ENCODE peak calls at places on chromosomes 6 and 20, in nine cellular contexts. D is ovary, O is A549, Y is body of pancreas, V is PC-9, W is neural progenitor cell, J is colonic mucosa, I is dorsolateral prefrontal cortex, T is lower lobe of right lung. S is an unnamed sample.

GRCh38 chr20:63538204-63539091 is 1.3 kb upstream of the PTK6 start:
- DNase-seq in D (no peak), O (peak), Y (peak), V (peak), W (no peak), J (peak), I (no peak), T (peak), S (no peak)

GRCh38 chr6:37535701-37536461 is 36.2 kb upstream of the CCDC167 start:
- DNase-seq in D (no peak), O (no peak), Y (peak), V (no peak), W (peak), J (no peak), I (no peak), T (no peak), S (no peak)

GRCh38 chr6:169640347-169640972 is 61.4 kb downstream of the WDR27 start:
- DNase-seq in D (no peak), O (no peak), Y (no peak), V (no peak), W (no peak), J (no peak), I (no peak), T (peak), S (no peak)

GRCh38 chr20:20557406-20557805 is 155.0 kb downstream of the RALGAPA2 start:
- DNase-seq in D (no peak), O (no peak), Y (no peak), V (no peak), W (no peak), J (no peak), I (no peak), T (no peak), S (no peak)

GRCh38 chr20:58238490-58238889 is 10.0 kb upstream of the ANKRD60 start:
- DNase-seq in D (no peak), O (no peak), Y (no peak), V (no peak), W (no peak), J (peak), I (no peak), T (no peak), S (no peak)

GRCh38 chr6:74280130-74280692 is 584.2 kb downstream of the CD109 start:
- DNase-seq in D (no peak), O (no peak), Y (no peak), V (no peak), W (no peak), J (no peak), I (no peak), T (no peak), S (peak)

GRCh38 chr20:63828124-63828523 is 2.9 kb downstream of the ZBTB46 start:
- DNase-seq in D (no peak), O (no peak), Y (no peak), V (no peak), W (no peak), J (no peak), I (no peak), T (no peak), S (no peak)

GRCh38 chr20:18055261-18055660 is 2.5 kb downstream of the OVOL2 start:
- DNase-seq in D (no peak), O (no peak), Y (no peak), V (no peak), W (no peak), J (no peak), I (no peak), T (no peak), S (no peak)

GRCh38 chr20:64177787-64178186 is 13.5 kb downstream of the MYT1 start:
- DNase-seq in D (no peak), O (no peak), Y (no peak), V (no peak), W (no peak), J (no peak), I (no peak), T (peak), S (no peak)

GRCh38 chr6:9504191-9504590 is 910.7 kb downstream of the TFAP2A start:
- DNase-seq in D (no peak), O (no peak), Y (no peak), V (no peak), W (no peak), J (no peak), I (no peak), T (no peak), S (no peak)

GRCh38 chr6:37531026-37531425 is 31.3 kb upstream of the CCDC167 start:
- DNase-seq in D (no peak), O (no peak), Y (no peak), V (no peak), W (no peak), J (no peak), I (no peak), T (no peak), S (no peak)

GRCh38 chr6:9745476-9745875 is 669.4 kb downstream of the TFAP2A start:
- DNase-seq in D (no peak), O (no peak), Y (no peak), V (no peak), W (no peak), J (no peak), I (no peak), T (no peak), S (peak)

GRCh38 chr6:108168980-108169800 is 3.4 kb downstream of the NR2E1 start:
- DNase-seq in D (no peak), O (no peak), Y (no peak), V (no peak), W (peak), J (no peak), I (no peak), T (no peak), S (peak)

GRCh38 chr6:108169801-108170606 is 4.2 kb downstream of the NR2E1 start:
- DNase-seq in D (no peak), O (no peak), Y (no peak), V (no peak), W (peak), J (no peak), I (no peak), T (no peak), S (no peak)

GRCh38 chr6:108168026-108168463 is 2.2 kb downstream of the NR2E1 start:
- DNase-seq in D (no peak), O (no peak), Y (no peak), V (no peak), W (peak), J (no peak), I (no peak), T (no peak), S (no peak)

GRCh38 chr6:108167449-108167903 is 1.7 kb downstream of the NR2E1 start:
- DNase-seq in D (no peak), O (no peak), Y (no peak), V (no peak), W (peak), J (no peak), I (no peak), T (no peak), S (no peak)

DNA sequence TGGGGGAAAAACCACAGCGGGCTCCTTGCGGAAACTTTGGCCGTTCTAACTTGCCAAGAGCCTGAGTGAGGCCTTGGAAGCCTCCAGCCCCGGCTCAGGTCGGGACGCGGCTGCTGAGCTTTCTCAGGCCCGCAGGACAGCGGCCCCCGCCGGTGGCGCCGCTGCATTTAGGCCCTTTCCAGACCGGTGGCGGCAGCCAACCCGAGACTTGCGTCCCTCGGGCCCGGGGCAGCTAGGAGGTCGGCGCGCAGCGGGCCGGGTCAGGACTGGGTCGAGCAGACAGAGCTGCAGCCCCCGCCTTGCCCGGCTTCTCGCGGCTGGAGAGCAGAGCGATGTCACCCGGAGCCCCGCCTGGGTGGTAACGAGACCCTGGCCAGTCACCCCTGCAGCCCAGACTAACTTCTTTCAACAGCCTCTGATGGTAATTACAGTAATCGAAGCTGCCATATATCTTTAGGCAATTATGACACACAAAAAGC is 2.7 kb downstream of the NR2E1 start:
- DNase-seq in D (no peak), O (no peak), Y (peak), V (no peak), W (peak), J (no peak), I (no peak), T (peak), S (no peak)
- TF ChIP-seq CTCF in D (no peak), O (no peak), Y (no peak), V (no peak), W (peak), J (no peak), I (peak), T (peak), S (peak)

DNA sequence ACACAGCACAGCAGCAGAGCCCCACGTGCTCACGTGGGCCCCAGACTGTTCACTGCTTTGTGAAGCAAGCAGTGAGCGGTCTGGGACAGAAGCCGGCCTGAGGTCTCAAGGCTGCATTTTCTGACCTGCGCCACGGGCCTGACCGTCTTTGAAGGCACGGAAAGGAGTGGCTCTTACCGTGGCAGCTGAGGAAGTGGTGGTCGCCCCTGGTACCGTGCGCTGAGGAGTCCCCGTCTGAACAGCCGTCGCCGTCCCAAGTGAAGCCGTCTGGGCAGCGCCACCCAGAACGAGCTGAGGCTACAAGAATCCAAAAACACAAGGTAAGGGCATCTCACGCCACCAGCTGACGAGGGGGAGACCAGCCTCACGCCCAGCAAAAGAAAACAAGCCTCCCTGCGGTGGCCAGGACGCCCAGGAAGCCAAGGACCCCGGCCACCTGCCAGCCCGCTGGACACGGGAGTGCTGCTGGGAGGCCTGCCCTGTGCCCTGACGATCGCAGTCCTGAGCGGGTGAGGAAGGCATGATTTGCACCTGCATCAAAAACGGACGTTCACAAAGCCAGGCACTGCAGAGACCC is 55.7 kb downstream of the TAF4 start:
- DNase-seq in D (no peak), O (no peak), Y (no peak), V (no peak), W (no peak), J (no peak), I (no peak), T (no peak), S (no peak)
- H3K27ac ChIP-seq in D (no peak), O (no peak), Y (no peak), V (no peak), W (no peak), J (no peak), I (no peak), T (no peak), S (no peak)

DNA sequence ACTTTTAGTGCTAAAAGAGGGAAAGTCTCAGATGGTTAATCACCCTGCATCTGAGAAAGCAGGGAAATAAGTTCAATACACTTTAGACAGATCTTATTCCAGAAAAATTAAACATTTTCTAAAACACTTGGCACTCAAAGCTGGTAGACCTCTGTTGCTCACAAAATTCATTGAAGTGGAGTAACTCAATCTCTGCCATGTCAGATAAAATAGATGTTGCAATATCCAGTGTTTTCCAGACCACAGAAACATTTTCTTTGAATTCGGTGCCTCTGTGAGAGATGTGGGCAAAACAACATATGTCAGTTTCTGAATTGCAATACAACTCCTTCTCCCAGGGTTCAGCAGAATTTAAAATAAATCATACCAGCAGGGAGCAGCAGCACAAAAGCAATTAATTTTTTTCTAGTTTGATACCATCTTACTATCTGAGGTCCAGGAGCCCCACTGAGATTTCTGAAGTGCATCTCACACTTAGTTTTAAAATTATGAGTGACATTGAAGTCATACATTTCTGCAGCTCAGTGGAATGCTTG is 11.3 kb upstream of the PKHD1 start:
- DNase-seq in D (no peak), O (no peak), Y (no peak), V (no peak), W (no peak), J (no peak), I (no peak), T (no peak), S (peak)
- TF ChIP-seq CTCF in D (no peak), O (no peak), Y (no peak), V (no peak), W (no peak), J (no peak), I (peak), T (no peak), S (peak)

GRCh38 chr6:142803495-142804049 is 141.4 kb downstream of the HIVEP2 start:
- DNase-seq in D (no peak), O (no peak), Y (no peak), V (no peak), W (no peak), J (no peak), I (no peak), T (no peak), S (no peak)

GRCh38 chr6:142804490-142804889 is 140.5 kb downstream of the HIVEP2 start:
- DNase-seq in D (no peak), O (no peak), Y (no peak), V (no peak), W (no peak), J (no peak), I (no peak), T (no peak), S (no peak)

GRCh38 chr6:142802124-142802523 is 142.9 kb downstream of the HIVEP2 start:
- DNase-seq in D (no peak), O (peak), Y (no peak), V (peak), W (no peak), J (no peak), I (no peak), T (no peak), S (no peak)

GRCh38 chr6:142805042-142805441 is 139.9 kb downstream of the HIVEP2 start:
- DNase-seq in D (no peak), O (no peak), Y (no peak), V (no peak), W (no peak), J (no peak), I (no peak), T (no peak), S (no peak)

GRCh38 chr6:142803027-142803426 is 141.9 kb downstream of the HIVEP2 start:
- DNase-seq in D (no peak), O (no peak), Y (no peak), V (no peak), W (no peak), J (no peak), I (no peak), T (no peak), S (no peak)
- H3K27ac ChIP-seq in D (no peak), O (no peak), Y (no peak), V (peak), W (no peak), J (no peak), I (no peak), T (no peak), S (no peak)

DNA sequence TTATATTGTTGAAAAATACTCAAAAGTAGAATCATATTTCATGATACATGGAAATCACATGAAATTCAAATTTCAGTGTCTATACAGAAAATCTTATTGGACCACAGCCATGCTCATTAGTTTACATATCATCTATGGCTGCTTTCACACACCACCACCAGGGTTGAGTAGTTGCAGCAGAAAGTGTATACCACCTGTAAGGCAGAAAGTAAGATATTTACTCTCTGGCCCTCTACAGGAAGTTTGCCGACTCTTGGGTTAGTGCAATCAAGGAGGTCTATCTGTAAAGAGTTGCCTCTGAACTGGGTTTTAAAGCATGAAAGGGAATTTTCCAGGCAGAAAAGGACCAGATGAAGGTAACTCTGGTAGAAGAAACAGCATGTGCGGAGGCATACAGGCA is 432.3 kb downstream of the DHX35 start:
- DNase-seq in D (no peak), O (no peak), Y (no peak), V (no peak), W (no peak), J (no peak), I (no peak), T (no peak), S (no peak)
- TF ChIP-seq CTCF in D (no peak), O (no peak), Y (no peak), V (no peak), W (no peak), J (no peak), I (no peak), T (no peak), S (no peak)

GRCh38 chr6:31815025-31815838 is at the start of the genes HSPA1A and HSPA1L:
- DNase-seq in D (peak), O (peak), Y (peak), V (peak), W (peak), J (peak), I (peak), T (peak), S (peak)

GRCh38 chr6:31811645-31812044 is 3.4 kb downstream of the HSPA1L start:
- DNase-seq in D (no peak), O (no peak), Y (no peak), V (no peak), W (no peak), J (no peak), I (no peak), T (peak), S (no peak)

GRCh38 chr6:31814677-31815024 is 432 bp downstream of the HSPA1L start:
- DNase-seq in D (no peak), O (peak), Y (peak), V (peak), W (peak), J (peak), I (peak), T (peak), S (peak)

DNA sequence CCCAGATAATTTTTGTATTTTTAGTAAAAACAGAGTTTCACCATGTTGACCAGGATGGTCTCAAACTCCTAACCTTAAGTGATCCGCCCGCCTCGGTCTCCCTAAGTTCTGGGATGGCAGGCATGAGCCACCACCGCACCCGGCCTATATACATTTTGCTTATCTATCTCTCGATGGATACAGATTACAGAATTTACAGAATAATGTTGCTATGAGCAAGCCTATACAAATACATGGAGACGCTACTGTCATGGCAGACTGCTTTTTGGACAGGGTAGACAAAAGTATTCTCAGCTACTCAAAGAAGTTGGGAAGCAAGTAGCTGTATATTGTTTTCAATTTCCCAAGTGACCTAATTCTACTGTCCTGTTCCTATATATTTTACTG is 1.6 kb downstream of the HSPA1L start:
- DNase-seq in D (no peak), O (no peak), Y (no peak), V (no peak), W (no peak), J (no peak), I (no peak), T (peak), S (no peak)
- H3K27ac ChIP-seq in D (peak), O (peak), Y (peak), V (peak), W (no peak), J (peak), I (peak), T (peak), S (peak)

DNA sequence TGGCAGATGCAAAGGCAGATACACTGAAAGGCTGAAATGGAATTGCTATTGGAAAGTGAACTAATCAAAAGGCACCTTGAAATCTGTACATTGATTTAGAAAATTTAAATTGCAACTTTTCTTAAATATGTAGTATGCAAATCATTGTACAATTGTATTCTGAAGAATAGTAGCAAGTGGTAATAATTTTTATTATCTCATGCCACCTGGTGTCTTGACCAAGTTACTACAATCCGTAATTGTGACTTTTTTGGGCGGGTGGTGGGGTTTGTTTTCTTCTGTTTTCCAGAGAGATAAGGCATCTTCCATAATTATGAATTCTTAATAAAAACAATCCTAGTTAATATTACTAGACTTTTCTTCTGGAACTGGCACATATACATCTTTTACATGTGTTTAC is 12.5 kb upstream of the BCKDHB start:
- DNase-seq in D (no peak), O (peak), Y (no peak), V (no peak), W (peak), J (no peak), I (no peak), T (no peak), S (peak)
- TF ChIP-seq CTCF in D (no peak), O (peak), Y (peak), V (peak), W (peak), J (no peak), I (peak), T (peak), S (peak)

DNA sequence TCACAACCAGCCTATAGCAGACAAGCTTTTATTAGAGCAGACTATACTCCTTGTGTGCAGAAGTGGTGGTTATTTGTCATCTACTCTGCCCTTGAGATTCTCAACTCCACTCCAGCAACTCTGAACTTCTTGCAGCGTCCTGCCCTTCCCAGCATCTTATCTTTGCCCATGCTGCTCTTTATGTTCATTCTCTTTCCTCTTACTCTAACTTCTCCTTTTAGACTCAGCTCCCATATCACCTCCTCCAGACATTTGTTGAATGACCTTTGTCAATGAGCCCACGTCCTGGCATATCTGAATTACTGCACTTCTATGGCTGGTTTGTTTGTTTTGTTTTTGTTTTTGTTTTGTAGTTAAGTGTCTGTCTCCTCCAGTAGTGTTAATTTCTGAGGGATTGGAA is 81.2 kb downstream of the KCNQ5 start:
- DNase-seq in D (no peak), O (no peak), Y (no peak), V (no peak), W (no peak), J (no peak), I (no peak), T (no peak), S (no peak)
- H3K27ac ChIP-seq in D (no peak), O (no peak), Y (no peak), V (no peak), W (no peak), J (no peak), I (no peak), T (no peak), S (no peak)

S was measured in A673.